ENCODE peak calls at places on chromosomes 7 and 10, in six cellular contexts. K is K562, E is endothelial cell of umbilical vein, P is HepG2, L is GM12878, A is A549. Z is an unnamed sample.

GRCh38 chr10:59593768-59594167 is 115.9 kb downstream of the SLC16A9 start:
- DNase-seq in K (no peak), L (no peak), A (no peak), P (no peak), E (no peak), Z (no peak)

GRCh38 chr7:29883462-29884398 is 77.4 kb downstream of the WIPF3 start:
- DNase-seq in L (no peak), P (no peak), A (no peak), K (no peak), E (no peak), Z (no peak)

GRCh38 chr7:51085034-51085692 is 231.4 kb downstream of the COBL start:
- DNase-seq in A (no peak), L (no peak), E (no peak), P (no peak), K (no peak), Z (no peak)

GRCh38 chr10:90424730-90425129 is 433.1 kb downstream of the HTR7 start:
- DNase-seq in P (no peak), E (peak), A (no peak), L (no peak), K (no peak), Z (no peak)

GRCh38 chr7:116727432-116728009 is 55.5 kb downstream of the MET start:
- DNase-seq in P (no peak), K (no peak), L (no peak), E (no peak), A (no peak), Z (no peak)

GRCh38 chr10:49312291-49312869 is 13.4 kb downstream of the C10orf71 start:
- DNase-seq in L (no peak), K (no peak), E (no peak), A (no peak), P (no peak), Z (no peak)

GRCh38 chr10:124614003-124614659 is 130.0 kb downstream of the FAM53B start:
- DNase-seq in K (no peak), P (no peak), A (no peak), E (no peak), L (peak), Z (no peak)

GRCh38 chr7:127995157-127995865 is 35.9 kb downstream of the LRRC4 start:
- DNase-seq in A (no peak), P (no peak), E (no peak), K (no peak), L (no peak), Z (no peak)

GRCh38 chr10:36671607-36672006 is 453.8 kb upstream of the ANKRD30A start:
- DNase-seq in E (no peak), P (no peak), K (no peak), L (no peak), A (no peak), Z (no peak)

GRCh38 chr7:122604251-122604650 is 94.7 kb downstream of the RNF133 start:
- DNase-seq in A (no peak), P (no peak), L (no peak), E (no peak), K (no peak), Z (no peak)

GRCh38 chr7:24842449-24843241 is 85.4 kb upstream of the GSDME start:
- DNase-seq in A (no peak), L (no peak), K (no peak), P (peak), E (peak), Z (no peak)

GRCh38 chr7:114504586-114504985 is 90.0 kb downstream of the FOXP2 start:
- DNase-seq in L (no peak), E (no peak), A (no peak), P (no peak), K (no peak), Z (no peak)

GRCh38 chr7:18425873-18426520 is 69.6 kb upstream of the HDAC9 start:
- DNase-seq in P (no peak), A (no peak), K (no peak), L (no peak), E (no peak), Z (no peak)

GRCh38 chr10:604716-605631 is 84.5 kb downstream of the DIP2C start:
- DNase-seq in E (no peak), P (no peak), K (no peak), L (no peak), A (no peak), Z (no peak)

GRCh38 chr7:1293950-1294728 is 61.5 kb downstream of the UNCX start:
- DNase-seq in L (no peak), P (no peak), E (no peak), K (no peak), A (no peak), Z (no peak)

GRCh38 chr10:129495697-129496096 is 28.7 kb downstream of the MGMT start:
- DNase-seq in E (no peak), K (no peak), L (no peak), P (no peak), A (no peak), Z (no peak)
- TF ChIP-seq MYC in E (no peak), K (no peak), L (no peak), P (no peak), A (no peak), Z (no peak)

GRCh38 chr10:121309164-121309563 is 289.1 kb downstream of the FGFR2 start:
- DNase-seq in K (no peak), A (no peak), L (no peak), E (no peak), P (no peak), Z (no peak)
- H3K4me3 ChIP-seq in K (no peak), A (no peak), L (no peak), E (no peak), P (no peak), Z (no peak)

GRCh38 chr10:71245420-71246325 is 33.3 kb downstream of the UNC5B start:
- DNase-seq in A (no peak), P (no peak), E (no peak), L (no peak), K (no peak), Z (no peak)

GRCh38 chr10:71241899-71242620 is 29.7 kb downstream of the UNC5B start:
- DNase-seq in P (no peak), K (no peak), E (peak), L (no peak), A (no peak), Z (peak)

GRCh38 chr10:71244638-71245419 is 32.5 kb downstream of the UNC5B start:
- DNase-seq in K (no peak), A (no peak), P (no peak), L (no peak), E (peak), Z (no peak)

GRCh38 chr10:71242621-71243009 is 30.2 kb downstream of the UNC5B start:
- DNase-seq in E (no peak), A (no peak), P (no peak), L (no peak), K (no peak), Z (no peak)

GRCh38 chr10:71243756-71244637 is 31.6 kb downstream of the UNC5B start:
- DNase-seq in K (no peak), A (no peak), P (no peak), L (no peak), E (no peak), Z (peak)
- TF ChIP-seq MAX in K (no peak), A (no peak), P (no peak), L (no peak), E (no peak), Z (no peak)

GRCh38 chr10:47175181-47176080 is 124.6 kb upstream of the GDF10 start:
- DNase-seq in P (no peak), L (no peak), E (no peak), K (no peak), A (no peak), Z (no peak)
- TF ChIP-seq MYC in P (no peak), L (no peak), E (no peak), K (no peak), A (no peak), Z (no peak)

DNA sequence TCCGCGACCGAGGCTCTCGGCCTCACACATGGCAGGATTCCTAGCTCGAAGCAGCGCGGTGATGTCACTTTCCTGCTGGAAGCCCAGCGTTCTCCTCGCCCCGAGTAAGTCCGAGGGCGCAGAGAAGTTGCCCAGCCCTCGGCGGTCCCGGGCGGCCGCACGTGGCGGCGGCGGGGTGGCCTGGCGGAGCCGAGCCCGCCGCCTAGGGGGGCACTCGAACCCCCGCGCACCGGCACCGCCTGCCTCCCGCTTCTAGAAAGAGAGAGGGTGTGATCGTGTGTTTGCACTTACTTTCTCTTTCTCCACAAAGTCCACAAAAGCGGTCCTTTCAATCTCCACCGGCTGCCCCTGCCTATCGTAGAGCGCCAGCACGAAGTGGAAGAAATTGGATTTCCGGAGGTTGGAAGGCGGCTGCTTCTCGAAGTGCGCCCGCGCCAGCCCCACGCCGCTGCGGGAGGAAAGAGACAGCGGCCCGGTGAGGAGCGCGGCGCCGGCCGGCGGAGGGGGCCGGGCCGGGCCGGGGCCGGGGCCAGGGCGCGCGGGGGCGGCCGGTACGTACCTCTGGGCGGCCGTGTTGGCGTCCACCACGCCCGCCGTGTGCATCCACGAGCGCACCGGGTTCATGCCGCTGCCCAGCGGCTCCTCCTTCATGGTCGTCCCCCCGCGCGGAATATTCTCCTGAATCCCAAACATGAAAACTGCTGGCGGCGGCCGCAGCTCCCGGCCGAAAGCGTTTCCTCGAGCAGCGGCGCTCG is 821 bp downstream of the EBF3 start:
- DNase-seq in L (no peak), A (no peak), P (no peak), E (peak), K (no peak), Z (peak)
- H3K4me3 ChIP-seq in L (no peak), A (peak), P (peak), E (peak), K (no peak), Z (peak)